ENCODE peak calls at places on chromosomes 5 and 9, in six cellular contexts. B, P, R, L, G and Y are unnamed samples. For H3K4me1, the result is how much of the 10 kb centered on the place peaks cover.

GRCh38 chr5:62460578-62460983 is 48.0 kb downstream of the IPO11 start:
- DNase-seq in B (peak), P (no peak), R (peak), L (no peak), G (no peak), Y (peak)

GRCh38 chr5:146878471-146879172 is at the start of gene PPP2R2B:
- DNase-seq in B (no peak), P (no peak), R (peak), L (no peak), G (peak), Y (peak)

GRCh38 chr5:18533137-18533536 is 898.9 kb downstream of the TAF11L14 start:
- DNase-seq in B (no peak), P (no peak), R (no peak), L (no peak), G (no peak), Y (no peak)

GRCh38 chr9:27108981-27109541 is at the start of gene TEK:
- DNase-seq in B (no peak), P (no peak), R (no peak), L (peak), G (no peak), Y (no peak)

GRCh38 chr9:37386988-37387387 is 35.5 kb upstream of the GRHPR start:
- DNase-seq in B (no peak), P (no peak), R (no peak), L (no peak), G (no peak), Y (no peak)

GRCh38 chr9:89732295-89732951 is 127.6 kb downstream of the GADD45G start:
- DNase-seq in B (no peak), P (no peak), R (no peak), L (no peak), G (no peak), Y (no peak)

GRCh38 chr5:20360243-20360642 is 372.2 kb upstream of the CDH18 start:
- DNase-seq in B (no peak), P (no peak), R (no peak), L (no peak), G (no peak), Y (no peak)

GRCh38 chr5:137612576-137612975 is 113.5 kb upstream of the SPOCK1 start:
- DNase-seq in B (no peak), P (no peak), R (no peak), L (no peak), G (no peak), Y (no peak)

GRCh38 chr5:16143361-16144049 is 36.1 kb downstream of the MARCHF11 start:
- DNase-seq in B (no peak), P (no peak), R (no peak), L (no peak), G (no peak), Y (no peak)

GRCh38 chr9:31394040-31394473 is 990.4 kb upstream of the ACO1 start:
- DNase-seq in B (no peak), P (no peak), R (no peak), L (no peak), G (no peak), Y (no peak)

GRCh38 chr9:116020801-116021200 is 132.8 kb upstream of the PAPPA start:
- DNase-seq in B (no peak), P (no peak), R (peak), L (no peak), G (no peak), Y (no peak)

GRCh38 chr9:69386651-69387050 is 61.6 kb downstream of the ENTREP1 start:
- DNase-seq in B (no peak), P (no peak), R (no peak), L (no peak), G (no peak), Y (no peak)

GRCh38 chr5:1997640-1998347 is 115.1 kb upstream of the IRX4 start:
- DNase-seq in B (no peak), P (no peak), R (no peak), L (no peak), G (no peak), Y (no peak)

GRCh38 chr5:160749026-160749425 is 103.0 kb downstream of the ATP10B start:
- DNase-seq in B (no peak), P (no peak), R (no peak), L (no peak), G (no peak), Y (no peak)

GRCh38 chr9:3059781-3060468 is 216.0 kb upstream of the PUM3 start:
- DNase-seq in B (no peak), P (no peak), R (no peak), L (no peak), G (no peak), Y (no peak)

GRCh38 chr9:99606955-99607354 is 214.7 kb upstream of the NR4A3 start:
- DNase-seq in B (no peak), P (no peak), R (no peak), L (no peak), G (no peak), Y (no peak)

GRCh38 chr9:37582548-37583157 is 6.5 kb upstream of the FBXO10 start:
- DNase-seq in B (peak), P (no peak), R (peak), L (no peak), G (no peak), Y (peak)

GRCh38 chr5:90473321-90474234 is 993 bp downstream of the MBLAC2 start:
- DNase-seq in B (peak), P (no peak), R (peak), L (no peak), G (no peak), Y (peak)

GRCh38 chr5:147530801-147531389 is 21.0 kb upstream of the DPYSL3 start:
- DNase-seq in B (no peak), P (no peak), R (peak), L (no peak), G (no peak), Y (no peak)

GRCh38 chr5:1799602-1800469 is at the start of gene MRPL36:
- DNase-seq in B (peak), P (no peak), R (peak), L (peak), G (peak), Y (peak)

GRCh38 chr9:83220737-83221136 is 157.8 kb upstream of the RASEF start:
- DNase-seq in B (no peak), P (peak), R (no peak), L (no peak), G (no peak), Y (no peak)

GRCh38 chr5:132267931-132268501 is 10.5 kb downstream of the PDLIM4 start:
- DNase-seq in B (no peak), P (no peak), R (no peak), L (no peak), G (no peak), Y (no peak)

GRCh38 chr5:9707766-9708462 is 77.8 kb upstream of the TAS2R1 start:
- DNase-seq in B (no peak), P (no peak), R (no peak), L (no peak), G (no peak), Y (no peak)

GRCh38 chr9:126591922-126592321 is 21.8 kb upstream of the LMX1B start:
- DNase-seq in B (no peak), P (no peak), R (no peak), L (no peak), G (no peak), Y (no peak)

GRCh38 chr5:92353107-92354030 is 970.3 kb upstream of the ARRDC3 start:
- DNase-seq in B (no peak), P (no peak), R (peak), L (no peak), G (no peak), Y (no peak)

GRCh38 chr9:134942011-134942410 is 24.3 kb upstream of the FCN1 start:
- DNase-seq in B (no peak), P (no peak), R (no peak), L (no peak), G (peak), Y (no peak)

GRCh38 chr5:150142800-150143724 is 12.6 kb downstream of the PDGFRB start:
- DNase-seq in B (no peak), P (no peak), R (peak), L (no peak), G (peak), Y (no peak)

GRCh38 chr9:85522459-85523092 is 219.2 kb downstream of the AGTPBP1 start:
- DNase-seq in B (no peak), P (no peak), R (peak), L (peak), G (peak), Y (no peak)

GRCh38 chr5:91956738-91957137 is 573.6 kb upstream of the ARRDC3 start:
- DNase-seq in B (no peak), P (no peak), R (no peak), L (no peak), G (no peak), Y (no peak)

GRCh38 chr9:106929471-106930198 is 66.7 kb downstream of the ZNF462 start:
- DNase-seq in B (no peak), P (no peak), R (no peak), L (no peak), G (no peak), Y (no peak)

GRCh38 chr9:32394381-32395049 is 10.1 kb downstream of the ACO1 start:
- DNase-seq in B (no peak), P (no peak), R (no peak), L (no peak), G (no peak), Y (no peak)

GRCh38 chr5:165086424-165086823 is 1581.0 kb downstream of the MAT2B start:
- DNase-seq in B (no peak), P (no peak), R (no peak), L (no peak), G (no peak), Y (no peak)

GRCh38 chr9:129321511-129322021 is 143.5 kb upstream of the IER5L start:
- DNase-seq in B (no peak), P (no peak), R (no peak), L (no peak), G (no peak), Y (no peak)

GRCh38 chr5:132296412-132297001 is 2.3 kb downstream of the SLC22A4 start:
- DNase-seq in B (no peak), P (no peak), R (no peak), L (no peak), G (no peak), Y (no peak)

DNA sequence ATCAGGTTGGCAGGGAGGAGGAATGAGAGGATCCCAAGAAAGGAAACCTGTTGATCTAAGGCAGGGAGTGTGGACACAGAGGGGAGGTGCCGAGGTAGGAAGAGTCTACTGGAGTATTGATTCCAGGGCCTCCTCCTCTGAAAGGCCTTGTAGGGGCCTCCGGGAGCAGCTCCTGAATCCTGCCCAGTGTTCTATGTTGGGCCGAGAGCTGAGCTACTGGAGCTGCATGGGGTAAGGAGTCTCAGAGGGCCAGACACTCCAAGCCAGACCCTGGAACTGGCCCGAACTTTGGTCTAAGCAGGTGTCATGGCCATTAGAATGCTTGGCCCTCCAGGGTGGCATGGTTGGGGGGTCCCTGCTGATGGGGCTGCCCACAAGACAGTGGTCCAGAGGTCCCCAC is 30.3 kb upstream of the TCF7 start:
- DNase-seq in B (no peak), P (no peak), R (no peak), L (no peak), G (no peak), Y (no peak)
- H3K4me1 ChIP-seq in B (under half), P (under half), R (under half), L (under half), G (under half), Y (half or more)

GRCh38 chr5:172795401-172795977 is 24.5 kb upstream of the DUSP1 start:
- DNase-seq in B (no peak), P (no peak), R (peak), L (no peak), G (peak), Y (no peak)
- H3K4me1 ChIP-seq in B (under half), P (under half), R (half or more), L (under half), G (under half), Y (under half)

DNA sequence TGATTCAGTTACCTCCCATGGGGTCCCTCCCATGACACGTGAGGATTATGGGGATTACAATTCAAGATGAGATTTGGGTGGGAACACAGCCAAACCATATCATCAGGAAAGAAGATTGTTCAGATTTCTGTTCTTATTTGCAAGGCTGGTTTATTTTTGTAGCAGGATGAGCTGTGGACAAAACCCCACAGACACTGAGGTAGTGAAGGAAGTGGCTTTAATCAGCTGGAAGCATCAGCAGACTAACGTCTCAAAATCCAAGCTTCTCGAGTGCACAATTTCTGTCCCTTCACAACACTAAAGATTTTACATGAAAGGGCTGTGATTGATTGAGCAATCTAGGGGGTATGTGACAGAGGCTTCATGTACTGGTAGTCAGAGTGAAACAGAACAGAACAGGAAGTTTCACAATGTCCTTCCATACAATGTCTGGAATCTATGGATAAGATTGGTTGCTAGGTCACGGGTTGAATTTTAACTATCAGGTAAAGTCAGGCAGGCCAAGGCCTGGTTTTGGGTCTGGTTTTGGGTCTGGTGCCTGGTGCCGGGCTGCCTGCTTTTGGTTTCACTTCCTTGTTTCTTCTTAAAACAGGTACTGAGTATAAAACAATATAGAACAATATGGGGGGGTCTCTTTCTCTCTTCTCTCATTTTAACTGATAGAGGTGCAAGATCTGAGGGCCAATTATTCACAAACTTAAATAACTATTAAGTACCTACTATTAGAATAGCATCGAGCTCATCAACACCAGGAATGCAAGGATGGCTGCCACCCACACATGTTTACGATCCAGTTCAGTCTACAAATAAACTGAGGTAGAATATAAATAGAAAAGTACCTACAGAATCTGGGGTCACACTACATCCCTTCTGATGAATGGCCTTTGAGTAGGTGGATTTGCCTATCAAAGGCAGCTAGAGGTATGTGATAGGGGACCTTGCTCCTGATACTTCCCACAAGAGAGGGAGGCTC is 91.5 kb upstream of the ZNF366 start:
- DNase-seq in B (peak), P (no peak), R (no peak), L (no peak), G (no peak), Y (no peak)
- H3K4me1 ChIP-seq in B (under half), P (under half), R (under half), L (under half), G (under half), Y (under half)

GRCh38 chr5:154766558-154767281 is 11.5 kb downstream of the LARP1 start:
- DNase-seq in B (no peak), P (no peak), R (no peak), L (no peak), G (no peak), Y (no peak)
- H3K4me1 ChIP-seq in B (half or more), P (half or more), R (half or more), L (under half), G (under half), Y (half or more)

GRCh38 chr5:65762234-65762633 is 40.2 kb downstream of the NLN start:
- DNase-seq in B (no peak), P (no peak), R (no peak), L (no peak), G (no peak), Y (no peak)

GRCh38 chr5:65753189-65753588 is 31.2 kb downstream of the NLN start:
- DNase-seq in B (no peak), P (no peak), R (no peak), L (no peak), G (no peak), Y (no peak)

GRCh38 chr5:65760504-65761275 is 38.7 kb downstream of the NLN start:
- DNase-seq in B (peak), P (peak), R (peak), L (no peak), G (no peak), Y (peak)

GRCh38 chr5:65758546-65759144 is 36.6 kb downstream of the NLN start:
- DNase-seq in B (no peak), P (no peak), R (no peak), L (no peak), G (no peak), Y (no peak)
- H3K4me1 ChIP-seq in B (under half), P (under half), R (under half), L (under half), G (under half), Y (under half)

GRCh38 chr5:142118421-142118686 is 9.8 kb downstream of the NDFIP1 start:
- DNase-seq in B (no peak), P (no peak), R (no peak), L (no peak), G (no peak), Y (no peak)

GRCh38 chr5:142117579-142118420 is 9.2 kb downstream of the NDFIP1 start:
- DNase-seq in B (no peak), P (no peak), R (no peak), L (no peak), G (no peak), Y (no peak)

GRCh38 chr5:142119051-142119625 is 10.6 kb downstream of the NDFIP1 start:
- DNase-seq in B (no peak), P (no peak), R (no peak), L (no peak), G (no peak), Y (no peak)

GRCh38 chr5:142114686-142115085 is 6.1 kb downstream of the NDFIP1 start:
- DNase-seq in B (no peak), P (no peak), R (peak), L (no peak), G (no peak), Y (no peak)

GRCh38 chr5:142115937-142116614 is 7.5 kb downstream of the NDFIP1 start:
- DNase-seq in B (no peak), P (no peak), R (no peak), L (no peak), G (no peak), Y (no peak)
- H3K4me1 ChIP-seq in B (under half), P (under half), R (under half), L (under half), G (under half), Y (half or more)

GRCh38 chr9:110288503-110288902 is 32.2 kb upstream of the TXN start:
- DNase-seq in B (no peak), P (no peak), R (no peak), L (no peak), G (no peak), Y (no peak)
- H3K4me1 ChIP-seq in B (under half), P (under half), R (under half), L (under half), G (under half), Y (under half)

DNA sequence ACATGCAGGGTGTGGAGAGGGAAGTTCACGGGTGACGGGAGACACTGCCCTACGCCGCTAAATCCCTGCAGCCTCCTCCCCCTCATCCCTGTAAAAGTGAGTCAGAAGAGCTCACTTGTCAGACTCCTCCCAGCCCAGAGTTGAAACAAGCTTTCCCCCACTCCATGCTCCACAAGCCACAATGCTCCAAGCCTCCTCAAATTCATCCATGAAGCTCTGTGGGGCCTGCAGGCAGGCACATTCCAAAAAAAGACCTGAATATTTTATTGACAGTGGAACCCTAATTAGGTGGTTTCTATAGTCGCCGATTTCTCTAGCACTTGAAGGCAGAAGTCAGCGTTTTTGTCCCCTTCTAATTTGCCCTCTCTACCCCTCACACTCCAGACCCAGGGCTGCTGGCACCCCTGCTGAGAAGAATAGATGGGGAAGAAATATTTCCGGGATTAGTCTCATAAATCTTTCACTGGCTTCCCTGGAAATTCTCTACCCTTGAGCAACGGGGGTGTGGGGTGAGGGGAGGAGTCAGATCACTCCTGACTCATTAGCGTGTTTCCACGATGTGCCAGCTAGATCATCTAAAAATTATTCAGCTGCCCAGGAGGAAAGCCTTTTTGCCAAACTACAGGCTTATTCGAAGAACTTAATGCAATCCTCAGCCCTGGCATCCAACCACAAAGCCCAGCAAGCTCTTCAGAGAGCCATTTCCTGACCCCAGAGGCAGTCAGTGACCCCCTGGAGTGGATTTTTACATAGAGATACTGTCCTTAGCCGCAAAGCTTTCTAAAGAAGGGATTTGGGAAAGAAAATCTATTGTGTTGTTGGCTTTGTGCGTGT is 97.1 kb downstream of the ENC1 start:
- DNase-seq in B (no peak), P (no peak), R (peak), L (peak), G (peak), Y (no peak)
- H3K4me1 ChIP-seq in B (under half), P (under half), R (under half), L (under half), G (under half), Y (under half)

DNA sequence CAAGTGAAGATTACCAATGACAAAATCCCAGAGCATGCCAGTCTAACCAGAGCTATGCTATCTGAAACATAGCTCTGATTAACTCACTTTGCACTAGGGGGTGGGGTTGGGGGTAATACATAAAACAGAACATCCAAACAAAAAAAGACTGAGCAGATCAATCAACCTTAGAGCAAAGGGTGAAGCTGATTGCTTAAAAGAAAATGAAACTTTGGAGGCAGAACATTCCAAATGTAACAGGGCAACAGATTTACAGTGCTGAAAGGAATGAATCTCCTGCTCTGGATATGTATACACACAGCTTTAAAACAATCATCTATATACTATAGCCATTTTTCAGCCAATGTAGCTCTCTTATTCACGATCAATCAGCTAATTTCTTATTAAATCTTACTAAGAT is 4.9 kb downstream of the IL6ST start:
- DNase-seq in B (no peak), P (no peak), R (no peak), L (no peak), G (no peak), Y (no peak)
- H3K4me1 ChIP-seq in B (under half), P (under half), R (under half), L (under half), G (under half), Y (half or more)

GRCh38 chr9:117722108-117722761 is 18.0 kb downstream of the TLR4 start:
- DNase-seq in B (no peak), P (no peak), R (no peak), L (no peak), G (no peak), Y (no peak)
- H3K4me1 ChIP-seq in B (under half), P (under half), R (under half), L (under half), G (under half), Y (under half)